ENCODE peak calls at places on chromosomes 11 and 22, in ten cellular contexts. M, A, V, N, O, E, F, Q, U and X are unnamed samples.

GRCh38 chr11:1825039-1825740 is 9.6 kb upstream of the SYT8 start:
- DNase-seq in A (peak), V (peak), F (peak), Q (peak), M (no peak), N (no peak), U (no peak), E (peak), O (peak), X (no peak)

GRCh38 chr11:3836903-3837302 is 3.9 kb downstream of the RHOG start:
- DNase-seq in N (no peak), Q (no peak), M (no peak), F (no peak), O (no peak), A (no peak), E (no peak), V (no peak), U (peak), X (no peak)

GRCh38 chr11:112400615-112401014 is 140.0 kb upstream of the PLET1 start:
- DNase-seq in N (no peak), F (no peak), E (no peak), M (peak), O (no peak), V (no peak), A (no peak), U (no peak), Q (no peak), X (no peak)

GRCh38 chr11:295351-296205 is 3.7 kb downstream of the IFITM5 start:
- DNase-seq in O (no peak), M (no peak), N (no peak), F (no peak), A (no peak), Q (no peak), E (peak), V (peak), U (no peak), X (no peak)

GRCh38 chr22:28019881-28020861 is 101.1 kb upstream of the PITPNB start:
- DNase-seq in O (peak), N (peak), F (peak), V (peak), A (peak), E (peak), Q (peak), U (peak), M (peak), X (no peak)

GRCh38 chr11:87358461-87358860 is 320.7 kb downstream of the TMEM135 start:
- DNase-seq in O (no peak), M (no peak), F (no peak), V (no peak), A (no peak), N (no peak), Q (no peak), E (no peak), U (no peak), X (no peak)

GRCh38 chr11:66881436-66881835 is 24.6 kb downstream of the LRFN4 start:
- DNase-seq in F (no peak), N (no peak), U (no peak), Q (no peak), V (peak), E (no peak), O (no peak), M (no peak), A (no peak), X (no peak)

GRCh38 chr11:117502285-117502856 is 174.7 kb downstream of the CEP164 start:
- DNase-seq in Q (no peak), M (no peak), O (no peak), N (no peak), V (no peak), E (no peak), A (no peak), F (no peak), U (no peak), X (no peak)

GRCh38 chr11:100800202-100800601 is 113.1 kb downstream of the ARHGAP42 start:
- DNase-seq in M (no peak), A (no peak), Q (no peak), N (no peak), V (no peak), F (no peak), E (no peak), U (no peak), O (no peak), X (no peak)

DNA sequence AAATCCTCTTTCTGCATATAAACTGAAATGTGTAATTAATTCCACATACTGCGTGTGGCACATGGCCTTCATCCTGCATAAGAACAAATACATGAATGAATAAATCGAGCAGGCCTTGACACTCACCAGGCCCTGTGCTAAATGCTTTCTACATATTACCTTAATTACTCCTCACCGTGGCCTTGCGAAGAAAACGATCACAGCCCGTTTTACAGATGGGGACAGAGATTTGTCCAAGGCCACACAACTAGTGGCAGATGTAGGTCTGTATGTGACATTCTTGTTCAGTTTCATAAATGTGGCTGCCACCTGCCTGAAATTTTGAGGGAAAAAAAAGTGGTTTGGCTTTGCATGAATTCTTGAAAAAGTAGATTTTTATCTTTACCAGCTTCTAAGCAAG is 5.7 kb upstream of the CCND1 start:
- DNase-seq in Q (no peak), N (no peak), M (no peak), U (no peak), A (no peak), F (no peak), O (no peak), V (no peak), E (no peak), X (no peak)
- H3K27ac ChIP-seq in Q (no peak), N (no peak), M (peak), U (no peak), A (no peak), F (no peak), O (no peak), V (no peak), E (no peak), X (no peak)

GRCh38 chr11:8039530-8040260 is 41.3 kb upstream of the TUB start:
- DNase-seq in A (no peak), O (no peak), V (no peak), M (no peak), Q (no peak), F (no peak), N (no peak), U (no peak), E (no peak), X (no peak)

GRCh38 chr11:8038393-8038792 is 42.6 kb upstream of the TUB start:
- DNase-seq in E (no peak), O (peak), V (no peak), U (no peak), M (no peak), N (no peak), F (peak), A (no peak), Q (no peak), X (no peak)

GRCh38 chr11:8040921-8041285 is 40.1 kb upstream of the TUB start:
- DNase-seq in N (no peak), E (no peak), F (no peak), A (no peak), O (no peak), V (no peak), Q (no peak), U (no peak), M (no peak), X (no peak)

GRCh38 chr11:8040261-8040920 is 40.6 kb upstream of the TUB start:
- DNase-seq in N (no peak), A (no peak), M (no peak), F (no peak), Q (no peak), E (no peak), V (no peak), O (no peak), U (no peak), X (no peak)

GRCh38 chr11:8038811-8039529 is 42.0 kb upstream of the TUB start:
- DNase-seq in E (no peak), M (no peak), F (no peak), N (no peak), O (no peak), Q (no peak), U (no peak), V (no peak), A (no peak), X (no peak)
- H3K27ac ChIP-seq in E (no peak), M (no peak), F (no peak), N (no peak), O (no peak), Q (no peak), U (no peak), V (no peak), A (no peak), X (no peak)

GRCh38 chr11:74604311-74604710 is 11.9 kb downstream of the POLD3 start:
- DNase-seq in A (no peak), M (no peak), V (no peak), O (no peak), N (no peak), Q (no peak), F (no peak), U (no peak), E (no peak), X (no peak)
- H3K27ac ChIP-seq in A (no peak), M (no peak), V (no peak), O (no peak), N (no peak), Q (no peak), F (no peak), U (no peak), E (no peak), X (no peak)

DNA sequence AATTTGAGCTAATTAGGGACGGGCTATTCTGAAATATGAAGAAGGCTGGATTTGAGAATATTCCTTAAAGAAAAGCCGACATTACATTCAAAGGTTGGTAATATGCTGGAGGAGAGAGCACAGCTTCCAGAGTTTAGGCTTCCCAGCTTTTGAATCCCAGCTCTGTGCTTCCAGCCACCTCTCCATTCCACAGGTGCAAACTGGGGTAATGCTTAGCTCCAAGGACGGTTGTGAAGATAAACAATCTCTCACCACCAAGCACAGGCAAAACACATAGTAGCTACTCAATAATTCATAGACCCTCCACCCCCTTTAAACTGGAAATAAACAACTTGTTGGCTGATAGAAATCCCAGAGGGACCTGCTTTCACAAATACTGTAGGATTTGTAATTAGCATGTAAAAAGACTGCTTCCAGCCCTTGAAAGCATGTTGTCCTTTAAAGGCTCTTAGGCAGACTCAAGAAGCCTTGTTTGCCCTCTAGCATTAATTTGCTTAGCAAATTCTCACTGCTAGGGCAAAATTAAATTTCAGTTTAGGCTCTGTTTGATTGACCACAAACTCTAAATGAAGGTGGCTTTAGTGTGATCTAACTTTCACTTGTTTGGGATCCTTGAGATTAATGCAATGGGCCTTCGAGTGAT is 24.6 kb upstream of the SESN3 start:
- DNase-seq in A (no peak), F (no peak), O (no peak), Q (no peak), N (no peak), U (no peak), V (no peak), E (no peak), M (no peak), X (no peak)
- H3K27ac ChIP-seq in A (no peak), F (no peak), O (no peak), Q (no peak), N (no peak), U (no peak), V (no peak), E (no peak), M (no peak), X (no peak)

GRCh38 chr11:48054994-48055291 is 74.6 kb downstream of the PTPRJ start:
- DNase-seq in Q (no peak), O (no peak), U (no peak), M (no peak), E (no peak), A (no peak), V (no peak), N (no peak), F (no peak), X (no peak)

GRCh38 chr11:48056325-48057183 is 76.2 kb downstream of the PTPRJ start:
- DNase-seq in A (no peak), Q (no peak), U (no peak), M (no peak), N (no peak), E (no peak), F (no peak), O (no peak), V (no peak), X (no peak)

GRCh38 chr11:48052183-48053040 is 72.1 kb downstream of the PTPRJ start:
- DNase-seq in A (peak), Q (peak), E (no peak), M (no peak), F (peak), V (no peak), O (no peak), U (no peak), N (peak), X (peak)

GRCh38 chr11:48058064-48058463 is 77.7 kb downstream of the PTPRJ start:
- DNase-seq in Q (no peak), O (no peak), F (no peak), V (no peak), N (no peak), U (no peak), E (no peak), M (no peak), A (no peak), X (no peak)

DNA sequence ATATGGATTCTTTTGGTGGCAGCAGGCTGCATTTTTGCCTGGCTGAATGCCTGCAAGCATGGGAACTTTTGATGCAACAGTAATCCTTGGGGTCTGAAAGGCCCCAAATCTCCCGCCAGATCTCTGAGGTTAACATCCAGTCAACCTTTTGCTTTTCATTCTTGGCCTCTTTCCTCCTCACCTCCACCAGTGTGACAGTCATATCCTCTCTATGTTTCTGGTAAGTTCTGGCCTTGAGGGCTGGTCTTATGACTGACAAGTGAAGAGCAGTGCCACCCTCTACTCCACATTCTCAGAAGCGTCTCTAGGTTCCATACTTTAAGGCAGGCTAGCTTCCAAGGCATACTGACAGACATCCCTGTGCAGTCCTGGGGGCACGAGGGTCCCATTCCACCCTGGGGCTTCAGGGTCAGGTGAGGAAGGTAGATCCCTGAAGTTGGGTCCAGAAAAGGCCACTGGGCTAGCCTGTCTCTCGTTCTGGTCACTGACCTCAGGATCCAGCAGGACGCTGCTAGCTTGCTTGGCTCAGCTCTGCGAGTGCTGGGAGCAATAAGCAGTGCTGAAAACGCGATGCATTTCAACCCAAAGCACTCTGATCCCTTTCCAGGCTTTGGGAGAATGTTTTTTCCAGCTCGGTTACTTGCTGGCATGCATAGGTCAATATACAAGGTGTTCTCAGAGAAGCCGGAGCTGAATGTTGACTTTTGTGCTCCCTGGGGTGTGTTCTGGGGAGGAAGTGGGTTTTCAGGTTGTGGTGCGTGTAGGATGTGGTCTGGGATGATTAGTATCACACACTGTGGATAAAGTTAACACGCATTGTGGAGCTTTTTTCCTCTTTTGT is 75.2 kb downstream of the PTPRJ start:
- DNase-seq in V (no peak), N (no peak), M (no peak), O (no peak), E (no peak), Q (no peak), F (no peak), A (no peak), U (no peak), X (no peak)
- H3K27ac ChIP-seq in V (no peak), N (no peak), M (no peak), O (peak), E (no peak), Q (peak), F (no peak), A (peak), U (peak), X (no peak)

DNA sequence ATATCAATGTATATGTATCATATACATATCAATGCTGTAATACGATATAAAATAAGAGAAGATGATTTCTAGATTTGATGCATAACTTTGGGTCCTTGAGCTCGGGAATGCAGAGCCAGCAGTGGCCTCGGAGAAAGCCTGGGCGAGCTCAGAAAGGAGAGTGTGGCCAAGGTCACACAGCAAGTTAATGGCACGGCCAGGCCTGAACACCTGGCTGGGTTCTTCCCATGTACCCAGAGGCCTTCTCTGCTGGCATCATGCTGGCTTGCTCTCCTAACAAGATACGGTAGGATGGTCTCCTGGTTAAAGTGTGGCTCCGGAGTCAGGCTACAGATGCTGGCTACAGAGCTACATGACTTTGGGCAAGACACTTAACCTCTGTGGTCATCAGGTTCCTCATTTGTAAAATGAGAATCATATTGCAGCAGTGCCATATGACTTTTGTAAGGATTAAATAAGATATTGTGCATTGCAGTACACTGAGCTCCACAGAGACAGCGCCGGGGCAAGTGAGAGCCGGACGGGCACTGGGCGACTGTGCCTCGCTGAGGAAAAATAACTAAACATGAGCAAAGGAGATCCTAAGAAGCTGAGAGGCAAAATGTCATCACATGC is 29.9 kb downstream of the TPST2 start:
- DNase-seq in Q (no peak), N (no peak), F (no peak), A (no peak), O (no peak), M (no peak), V (peak), U (no peak), E (no peak), X (no peak)
- H3K27ac ChIP-seq in Q (no peak), N (no peak), F (no peak), A (no peak), O (no peak), M (no peak), V (peak), U (no peak), E (no peak), X (no peak)

GRCh38 chr11:22830082-22830414 is 447 bp upstream of the SVIP start:
- DNase-seq in E (no peak), N (no peak), A (no peak), V (no peak), Q (no peak), M (no peak), O (no peak), U (no peak), F (no peak), X (no peak)
- H3K27ac ChIP-seq in E (no peak), N (no peak), A (no peak), V (no peak), Q (no peak), M (no peak), O (no peak), U (no peak), F (no peak), X (no peak)

GRCh38 chr11:90705661-90706060 is 482.8 kb upstream of the CHORDC1 start:
- DNase-seq in U (no peak), V (no peak), M (no peak), N (no peak), O (no peak), Q (no peak), F (no peak), A (no peak), E (no peak), X (no peak)
- H3K27ac ChIP-seq in U (no peak), V (no peak), M (no peak), N (no peak), O (no peak), Q (no peak), F (no peak), A (no peak), E (no peak), X (no peak)